ENCODE peak calls at places on chromosomes 6 and 20, in six cellular contexts. Q is cardiac muscle cell, E is upper lobe of right lung, K is BE2C, N is GM13976, P is pancreas. T is an unnamed sample.

GRCh38 chr6:88304515-88304914 is 138.4 kb upstream of the CNR1 start:
- DNase-seq in P (no peak), K (no peak), E (no peak), N (no peak), Q (no peak), T (no peak)

GRCh38 chr6:160462551-160463109 is 114.5 kb downstream of the SLC22A3 start:
- DNase-seq in Q (no peak), N (peak), P (no peak), E (no peak), K (no peak), T (peak)

GRCh38 chr20:58985656-58986055 is 4.6 kb downstream of the NELFCD start:
- DNase-seq in Q (no peak), N (no peak), P (no peak), E (no peak), K (no peak), T (no peak)

GRCh38 chr6:148835920-148836441 is 89.2 kb downstream of the UST start:
- DNase-seq in K (no peak), P (no peak), N (peak), Q (no peak), E (no peak), T (peak)

GRCh38 chr20:38432292-38432691 is 2.8 kb downstream of the SNHG17 start:
- DNase-seq in N (no peak), P (no peak), K (no peak), E (no peak), Q (no peak), T (no peak)

GRCh38 chr20:35617397-35618031 is 1.9 kb downstream of the SPAG4 start:
- DNase-seq in N (peak), E (peak), Q (peak), P (peak), K (peak), T (peak)

GRCh38 chr20:52094693-52095092 is 96.9 kb downstream of the ZFP64 start:
- DNase-seq in N (no peak), Q (no peak), E (no peak), P (no peak), K (no peak), T (no peak)

GRCh38 chr20:20736303-20736702 is 23.9 kb upstream of the RALGAPA2 start:
- DNase-seq in K (no peak), N (no peak), Q (no peak), E (no peak), P (no peak), T (no peak)

GRCh38 chr20:56949318-56949717 is 317.1 kb downstream of the BMP7 start:
- DNase-seq in P (no peak), E (no peak), Q (no peak), N (no peak), K (no peak), T (no peak)

GRCh38 chr6:36730424-36731380 is 33.1 kb downstream of the RAB44 start:
- DNase-seq in K (no peak), Q (no peak), P (no peak), N (no peak), E (peak), T (no peak)

GRCh38 chr6:157893238-157893637 is 70.2 kb downstream of the SNX9 start:
- DNase-seq in Q (no peak), P (no peak), N (no peak), K (peak), E (no peak), T (peak)

DNA sequence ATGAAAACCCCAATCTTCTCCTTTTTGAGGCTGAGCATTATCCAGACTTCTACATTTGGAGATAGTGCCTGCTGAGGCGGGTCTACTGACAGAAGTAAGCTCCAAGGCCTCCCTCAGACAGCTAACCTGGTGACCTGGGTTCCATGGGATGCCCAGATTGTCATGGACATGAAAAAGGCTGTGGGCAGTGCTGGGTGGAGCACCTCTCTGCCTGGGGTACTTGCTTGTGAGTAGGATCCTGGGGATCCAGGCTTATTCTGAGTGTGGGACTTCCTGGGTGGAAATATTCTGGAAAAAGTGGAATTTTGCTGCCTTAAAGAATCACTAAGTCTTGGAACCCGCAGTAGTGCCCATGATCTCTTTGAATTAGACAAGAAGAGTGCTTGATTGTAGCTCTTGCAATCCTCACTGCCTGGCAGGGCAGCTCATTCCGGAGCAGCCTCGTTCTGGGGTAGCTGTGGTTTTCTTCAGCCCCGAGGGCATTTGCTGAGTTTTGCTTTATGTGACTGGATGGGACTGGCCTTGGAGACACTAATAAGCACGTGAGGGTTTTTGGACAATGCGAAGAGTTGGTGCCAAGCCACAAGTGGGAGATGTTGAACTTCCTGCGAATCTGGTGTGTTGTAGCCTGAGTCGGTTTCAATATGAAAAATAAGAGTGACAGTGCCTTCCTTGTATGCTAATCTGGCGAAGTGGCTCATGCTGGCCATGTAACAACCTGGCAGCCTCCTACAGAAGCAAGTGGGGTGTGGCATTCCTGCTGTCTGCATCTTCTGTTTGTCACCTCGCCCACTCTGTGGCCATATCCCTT is 28.2 kb downstream of the SNRNP48 start:
- DNase-seq in Q (no peak), E (peak), K (no peak), P (no peak), N (peak), T (peak)
- TF ChIP-seq CTCF in Q (no peak), E (no peak), K (no peak), P (no peak), N (no peak), T (no peak)

GRCh38 chr6:26483727-26484126 is 16.4 kb upstream of the BTN1A1 start:
- DNase-seq in P (no peak), Q (no peak), K (no peak), N (no peak), E (no peak), T (no peak)
- TF ChIP-seq CTCF in P (no peak), Q (no peak), K (no peak), N (no peak), E (no peak), T (no peak)

GRCh38 chr6:122405417-122405816 is 6.0 kb downstream of the HSF2 start:
- DNase-seq in E (no peak), K (no peak), N (no peak), Q (no peak), P (no peak), T (no peak)
- TF ChIP-seq CTCF in E (no peak), K (peak), N (no peak), Q (no peak), P (no peak), T (peak)

GRCh38 chr6:26020291-26020982 is 57.8 kb downstream of the TRIM38 start:
- DNase-seq in N (peak), Q (peak), P (peak), E (peak), K (peak), T (peak)

GRCh38 chr6:26019261-26019845 is 56.8 kb downstream of the TRIM38 start:
- DNase-seq in E (no peak), P (no peak), Q (no peak), N (no peak), K (peak), T (no peak)

GRCh38 chr6:26016326-26017275 is 54.0 kb downstream of the TRIM38 start:
- DNase-seq in P (no peak), N (no peak), E (no peak), Q (no peak), K (no peak), T (no peak)

GRCh38 chr6:26020983-26021349 is 58.4 kb downstream of the TRIM38 start:
- DNase-seq in P (peak), K (peak), Q (peak), N (no peak), E (peak), T (peak)

DNA sequence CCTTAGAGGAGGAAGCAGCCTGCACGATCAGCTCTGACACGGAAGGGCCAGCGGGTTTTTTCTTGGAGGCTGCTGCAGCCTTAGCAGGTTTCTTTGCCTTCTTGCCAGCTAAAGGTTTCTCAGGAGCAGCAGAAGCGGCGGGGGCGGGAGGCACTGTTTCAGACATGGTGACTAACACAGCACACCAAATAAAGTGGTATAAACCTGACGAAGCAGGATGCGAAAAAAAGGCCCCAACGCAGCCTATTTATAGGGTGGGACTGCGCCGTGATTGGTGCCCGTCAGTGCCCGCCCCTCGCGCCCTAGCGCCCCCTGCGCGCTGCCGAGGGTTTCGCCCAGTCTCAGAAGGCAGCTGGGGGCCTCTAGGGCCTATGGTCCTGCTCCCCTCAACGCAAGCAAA is 55.0 kb downstream of the TRIM38 start:
- DNase-seq in P (no peak), K (no peak), E (peak), N (peak), Q (no peak), T (peak)
- TF ChIP-seq CTCF in P (no peak), K (no peak), E (peak), N (no peak), Q (peak), T (no peak)

DNA sequence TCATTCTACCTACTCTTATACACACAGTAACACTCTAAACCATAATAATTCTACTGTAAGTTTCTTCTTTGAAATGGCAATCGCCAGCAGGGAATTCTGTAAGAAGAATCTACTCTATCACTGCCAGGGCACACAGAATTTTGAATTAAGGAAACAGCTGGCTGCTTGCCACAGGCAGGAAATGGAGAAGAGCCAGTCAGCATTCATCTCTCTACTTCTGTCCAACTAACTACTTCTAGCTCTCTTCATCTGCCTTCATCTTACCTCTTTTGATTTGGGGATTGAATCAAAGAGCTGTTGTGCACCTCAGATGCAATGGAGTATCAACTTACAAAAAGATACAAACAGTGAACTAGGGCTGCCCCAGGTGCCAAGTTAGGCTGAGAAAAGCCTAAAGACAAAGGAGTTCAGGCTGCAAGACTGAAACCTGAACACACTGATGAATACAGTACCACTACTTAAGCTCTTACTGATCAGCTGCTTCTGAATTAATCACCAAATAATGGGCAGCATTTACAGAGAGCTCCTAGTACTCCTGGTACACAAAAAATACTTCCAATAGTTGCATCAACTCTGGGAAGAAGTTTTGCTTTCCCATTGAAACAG is 82.0 kb downstream of the PTPRK start:
- DNase-seq in Q (no peak), E (no peak), K (peak), P (no peak), N (no peak), T (no peak)
- TF ChIP-seq CTCF in Q (no peak), E (no peak), K (no peak), P (no peak), N (no peak), T (no peak)

DNA sequence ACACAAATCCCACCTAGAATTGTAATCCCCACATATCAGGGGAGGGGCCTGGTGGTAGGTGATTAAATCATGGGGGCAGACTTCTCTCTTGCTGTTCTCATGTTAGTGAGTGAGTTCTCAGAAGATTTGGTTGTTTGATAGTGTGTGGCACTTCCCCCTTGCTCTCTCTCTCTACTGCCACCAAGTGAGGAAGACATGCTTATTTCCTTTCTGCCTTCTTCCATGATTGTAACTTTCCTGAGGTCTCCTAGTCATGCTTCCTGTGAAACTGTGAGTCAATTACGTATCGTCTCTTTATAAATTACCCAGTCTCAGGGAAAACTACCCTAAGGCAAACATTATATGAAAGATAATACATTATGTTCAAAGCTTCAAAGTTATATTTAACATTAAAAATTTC is 1297.5 kb upstream of the CITED2 start:
- DNase-seq in Q (no peak), P (no peak), N (no peak), E (no peak), K (no peak), T (no peak)
- TF ChIP-seq CTCF in Q (no peak), P (no peak), N (no peak), E (peak), K (no peak), T (no peak)

GRCh38 chr6:69427882-69428281 is 368.9 kb downstream of the LMBRD1 start:
- DNase-seq in E (no peak), K (no peak), N (no peak), Q (no peak), P (no peak), T (no peak)
- TF ChIP-seq CTCF in E (no peak), K (peak), N (no peak), Q (no peak), P (no peak), T (no peak)